ENCODE peak calls at places on chromosomes 12 and 14, in eight cellular contexts. A is NCI-H446 treated with DMSO at 0.1 percent for 48 hours; F is activated T-cell treated with anti-CD3 and anti-CD28 coated beads, Interleukin-2, amount 50 U/mL, for 1 hour; M is ACHN; Y is bronchial epithelial cell; W is GM12864; C is pancreas; N is HS-5. X is an unnamed sample.

GRCh38 chr12:102351326-102351725 is 129.0 kb downstream of the IGF1 start:
- DNase-seq in F (no peak), A (no peak), W (no peak), C (no peak), N (no peak), M (no peak), Y (no peak), X (no peak)

GRCh38 chr14:61642246-61642982 is 52.9 kb upstream of the HIF1A start:
- DNase-seq in M (peak), C (no peak), A (no peak), F (no peak), Y (peak), W (no peak), N (peak), X (no peak)

GRCh38 chr14:81313775-81314429 is 86.2 kb downstream of the STON2 start:
- DNase-seq in W (no peak), C (no peak), F (no peak), Y (peak), M (no peak), N (no peak), A (no peak), X (no peak)

GRCh38 chr12:55931780-55932545 is 1.0 kb downstream of the DGKA start:
- DNase-seq in N (no peak), W (no peak), Y (peak), A (no peak), C (peak), F (peak), M (peak), X (no peak)

GRCh38 chr14:93960108-93960475 is 16.3 kb downstream of the ASB2 start:
- DNase-seq in Y (no peak), N (no peak), W (no peak), M (no peak), A (no peak), F (no peak), C (no peak), X (no peak)

GRCh38 chr12:49716546-49716945 is 9.3 kb upstream of the FMNL3 start:
- DNase-seq in N (no peak), F (no peak), W (no peak), A (no peak), Y (no peak), C (no peak), M (no peak), X (no peak)

GRCh38 chr12:47698055-47698454 is 7.8 kb downstream of the RPAP3 start:
- DNase-seq in M (no peak), F (no peak), W (no peak), C (no peak), A (no peak), Y (no peak), N (no peak), X (no peak)

GRCh38 chr14:34782031-34782430 is 67.6 kb upstream of the CFL2 start:
- DNase-seq in W (no peak), F (no peak), A (no peak), Y (peak), M (no peak), N (no peak), C (no peak), X (no peak)

GRCh38 chr14:58193542-58193941 is 6.4 kb upstream of the ACTR10 start:
- DNase-seq in W (no peak), N (no peak), Y (no peak), C (no peak), F (no peak), A (no peak), M (no peak), X (no peak)